ENCODE peak calls at places on chromosomes 2 and 18, in nine cellular contexts. L, U, W, K, J, R, Q, H and A are unnamed samples.

GRCh38 chr18:36181898-36182506 is 5.3 kb upstream of the MOCOS start:
- DNase-seq in U (no peak), H (no peak), J (no peak), Q (no peak), R (no peak), W (no peak), K (no peak), L (no peak), A (no peak)

GRCh38 chr2:178363252-178363651 is 87.7 kb downstream of the PRKRA start:
- DNase-seq in W (no peak), J (no peak), H (peak), U (no peak), L (no peak), Q (no peak), R (no peak), K (no peak), A (peak)

GRCh38 chr2:31378389-31378788 is 36.2 kb downstream of the XDH start:
- DNase-seq in H (no peak), Q (no peak), R (no peak), W (no peak), J (no peak), U (no peak), L (no peak), K (no peak), A (peak)

GRCh38 chr2:216793386-216793785 is 66.5 kb downstream of the TNP1 start:
- DNase-seq in K (no peak), U (no peak), Q (no peak), H (no peak), W (no peak), L (no peak), R (no peak), J (no peak), A (no peak)

GRCh38 chr2:150974223-150974622 is 287.4 kb downstream of the RBM43 start:
- DNase-seq in K (no peak), L (no peak), U (no peak), W (no peak), R (no peak), H (no peak), Q (no peak), J (no peak), A (no peak)

GRCh38 chr2:3283206-3283605 is 94.4 kb downstream of the EIPR1 start:
- DNase-seq in J (no peak), Q (no peak), K (no peak), U (no peak), L (no peak), W (no peak), H (no peak), R (peak), A (peak)

GRCh38 chr2:195319112-195319460 is 337.9 kb upstream of the SLC39A10 start:
- DNase-seq in Q (no peak), U (peak), W (no peak), R (no peak), L (no peak), J (no peak), K (no peak), H (no peak), A (no peak)

GRCh38 chr18:31400191-31400590 is 23.6 kb downstream of the DSG4 start:
- DNase-seq in Q (no peak), L (no peak), K (no peak), H (no peak), U (no peak), J (no peak), R (no peak), W (no peak), A (no peak)

GRCh38 chr18:21496277-21496835 is 104.1 kb downstream of the ESCO1 start:
- DNase-seq in L (no peak), W (no peak), J (no peak), K (no peak), H (no peak), Q (no peak), R (no peak), U (no peak), A (no peak)

GRCh38 chr2:11790228-11790627 is 43.8 kb downstream of the LPIN1 start:
- DNase-seq in J (no peak), U (no peak), R (no peak), H (no peak), K (no peak), W (no peak), L (no peak), Q (peak), A (no peak)

GRCh38 chr2:217256261-217256660 is 396.4 kb upstream of the TNP1 start:
- DNase-seq in K (no peak), U (no peak), W (no peak), J (no peak), L (no peak), R (no peak), Q (peak), H (no peak), A (no peak)

GRCh38 chr2:160221391-160222276 is 21.6 kb upstream of the ITGB6 start:
- DNase-seq in L (no peak), H (peak), R (no peak), W (no peak), K (no peak), J (peak), Q (peak), U (peak), A (no peak)